ENCODE peak calls at places on chromosomes 16 and 17, in eight cellular contexts. A, O, Z, U, P, I, H and J are unnamed samples.

GRCh38 chr16:17296412-17296811 is 174.3 kb downstream of the XYLT1 start:
- DNase-seq in A (no peak), O (no peak), Z (no peak), U (no peak), P (no peak), I (no peak), H (no peak), J (no peak)

GRCh38 chr16:57914244-57915173 is 56.4 kb downstream of the CNGB1 start:
- DNase-seq in A (no peak), O (no peak), Z (no peak), U (no peak), P (no peak), I (no peak), H (no peak), J (no peak)

GRCh38 chr17:77506371-77506991 is 365.7 kb downstream of the SEC14L1 start:
- DNase-seq in A (no peak), O (no peak), Z (no peak), U (no peak), P (no peak), I (no peak), H (no peak), J (no peak)

GRCh38 chr17:17757944-17758343 is 76.7 kb downstream of the RAI1 start:
- DNase-seq in A (no peak), O (no peak), Z (no peak), U (no peak), P (no peak), I (no peak), H (no peak), J (no peak)

GRCh38 chr17:63039342-63039741 is 73.3 kb downstream of the TANC2 start:
- DNase-seq in A (no peak), O (no peak), Z (no peak), U (no peak), P (no peak), I (no peak), H (no peak), J (no peak)

GRCh38 chr16:89322381-89323119 is 105.0 kb downstream of the ZNF778 start:
- DNase-seq in A (no peak), O (peak; percentile 64), Z (no peak), U (no peak), P (no peak), I (no peak), H (no peak), J (no peak)

GRCh38 chr16:66265556-66266133 is 100.8 kb upstream of the CDH5 start:
- DNase-seq in A (no peak), O (no peak), Z (peak; percentile 58), U (no peak), P (no peak), I (no peak), H (no peak), J (no peak)

GRCh38 chr16:69831212-69832123 is 69.3 kb downstream of the WWP2 start:
- DNase-seq in A (peak; percentile 35), O (no peak), Z (no peak), U (peak; percentile 3), P (no peak), I (no peak), H (no peak), J (no peak)

GRCh38 chr16:90047714-90048346 is 28.6 kb upstream of the DBNDD1 start:
- DNase-seq in A (no peak), O (peak; percentile 80), Z (peak; percentile 63), U (no peak), P (no peak), I (no peak), H (peak; percentile 41), J (no peak)

GRCh38 chr17:36544049-36544319 is 735 bp upstream of the GGNBP2 start:
- DNase-seq in A (peak; percentile 5), O (no peak), Z (peak; percentile 68), U (peak; percentile 59), P (peak; percentile 47), I (no peak), H (peak; percentile 10), J (peak; percentile 11)

GRCh38 chr17:43669971-43670644 is 8.4 kb upstream of the MEOX1 start:
- DNase-seq in A (no peak), O (no peak), Z (no peak), U (no peak), P (peak; percentile 32), I (no peak), H (no peak), J (no peak)

GRCh38 chr16:16890964-16891363 is 512.0 kb downstream of the NPIPA7 start:
- DNase-seq in A (no peak), O (no peak), Z (no peak), U (no peak), P (no peak), I (no peak), H (no peak), J (no peak)

GRCh38 chr17:35028531-35029262 is 34.8 kb downstream of the RFFL start:
- DNase-seq in A (no peak), O (no peak), Z (no peak), U (no peak), P (no peak), I (no peak), H (no peak), J (no peak)

GRCh38 chr16:8565498-8565897 is 24.8 kb downstream of the TMEM114 start:
- DNase-seq in A (no peak), O (no peak), Z (no peak), U (no peak), P (no peak), I (no peak), H (no peak), J (no peak)

GRCh38 chr17:80774146-80774545 is 217.5 kb upstream of the CHMP6 start:
- DNase-seq in A (no peak), O (no peak), Z (no peak), U (no peak), P (no peak), I (no peak), H (no peak), J (no peak)

GRCh38 chr17:19413725-19414124 is 2.7 kb downstream of the RNF112 start:
- DNase-seq in A (no peak), O (no peak), Z (peak; percentile 16), U (no peak), P (no peak), I (no peak), H (no peak), J (no peak)

GRCh38 chr16:1341495-1342388 is 8.3 kb downstream of the BAIAP3 start:
- DNase-seq in A (no peak), O (no peak), Z (no peak), U (no peak), P (no peak), I (no peak), H (no peak), J (no peak)

GRCh38 chr17:77527836-77528505 is 387.2 kb downstream of the SEC14L1 start:
- DNase-seq in A (no peak), O (no peak), Z (no peak), U (no peak), P (peak; percentile 11), I (no peak), H (no peak), J (no peak)

GRCh38 chr17:32493581-32494513 is 7.1 kb downstream of the CDK5R1 start:
- DNase-seq in A (no peak), O (no peak), Z (no peak), U (no peak), P (no peak), I (no peak), H (no peak), J (no peak)

GRCh38 chr16:56315955-56316354 is 109.4 kb downstream of the AMFR start:
- DNase-seq in A (no peak), O (no peak), Z (no peak), U (no peak), P (no peak), I (no peak), H (no peak), J (no peak)

GRCh38 chr17:49217651-49218413 is 7.3 kb downstream of the ABI3 start:
- DNase-seq in A (no peak), O (no peak), Z (peak; percentile 78), U (no peak), P (peak; percentile 49), I (no peak), H (no peak), J (no peak)

GRCh38 chr17:47741109-47741792 is 8.2 kb downstream of the TBX21 start:
- DNase-seq in A (no peak), O (no peak), Z (peak; percentile 13), U (no peak), P (peak; percentile 23), I (no peak), H (no peak), J (no peak)

GRCh38 chr17:65485388-65486299 is 75.8 kb downstream of the AXIN2 start:
- DNase-seq in A (no peak), O (no peak), Z (peak; percentile 93), U (no peak), P (no peak), I (peak; percentile 79), H (no peak), J (no peak)

GRCh38 chr16:86975445-86975844 is 341.7 kb downstream of the C16orf95 start:
- DNase-seq in A (no peak), O (no peak), Z (peak; percentile 82), U (peak; percentile 40), P (no peak), I (peak; percentile 19), H (peak; percentile 75), J (no peak)

GRCh38 chr17:1999557-2000251 is 25.4 kb downstream of the RTN4RL1 start:
- DNase-seq in A (no peak), O (peak; percentile 59), Z (no peak), U (peak; percentile 29), P (peak; percentile 81), I (no peak), H (no peak), J (no peak)
- TF ChIP-seq CTCF in A (no peak), O (no peak), Z (no peak), U (no peak), P (no peak), I (no peak), H (no peak), J (no peak)

GRCh38 chr16:23803591-23804123 is 32.1 kb upstream of the PRKCB start:
- DNase-seq in A (no peak), O (no peak), Z (peak; percentile 64), U (peak; percentile 16), P (peak; percentile 47), I (no peak), H (peak; percentile 50), J (peak; percentile 11)
- TF ChIP-seq CTCF in A (peak; percentile 61), O (no peak), Z (peak; percentile 11), U (peak; percentile 71), P (no peak), I (peak; percentile 22), H (peak; percentile 31), J (peak; percentile 49)

GRCh38 chr16:50354629-50355456 is 13.9 kb downstream of the BRD7 start:
- DNase-seq in A (no peak), O (no peak), Z (no peak), U (no peak), P (no peak), I (no peak), H (no peak), J (no peak)
- TF ChIP-seq CTCF in A (peak; percentile 54), O (peak; percentile 12), Z (peak; percentile 53), U (peak; percentile 86), P (no peak), I (peak; percentile 52), H (peak; percentile 75), J (peak; percentile 69)

DNA sequence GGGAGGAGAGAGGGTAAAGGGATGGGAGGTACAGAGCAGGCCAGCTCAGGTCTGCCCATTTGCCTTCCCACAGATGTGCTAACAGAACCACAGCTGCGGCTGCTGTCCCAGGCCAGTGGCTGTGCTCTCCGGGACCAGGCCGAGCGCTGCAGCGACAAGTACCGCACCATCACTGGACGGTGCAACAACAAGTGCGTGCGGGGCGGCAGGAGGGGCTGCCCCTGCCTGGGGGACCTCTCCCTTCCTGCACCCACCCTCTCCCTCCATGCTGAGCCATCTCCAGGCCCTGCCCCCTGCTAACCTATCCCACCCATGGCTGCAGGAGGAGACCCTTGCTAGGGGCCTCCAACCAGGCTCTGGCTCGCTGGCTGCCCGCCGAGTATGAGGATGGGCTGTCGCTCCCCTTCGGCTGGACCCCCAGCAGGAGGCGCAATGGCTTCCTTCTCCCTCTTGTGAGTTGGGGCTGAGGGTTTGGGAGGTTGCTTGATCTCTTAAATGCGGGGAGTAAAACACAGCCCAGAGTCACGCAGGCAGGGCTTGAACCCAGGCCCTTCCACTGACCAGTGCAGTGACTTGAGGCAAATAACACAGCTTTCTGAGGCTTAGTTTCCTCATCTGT is 1.2 kb downstream of the EPX start:
- DNase-seq in A (no peak), O (no peak), Z (peak; percentile 50), U (no peak), P (no peak), I (no peak), H (no peak), J (no peak)
- TF ChIP-seq CTCF in A (no peak), O (no peak), Z (no peak), U (peak; percentile 36), P (no peak), I (no peak), H (no peak), J (no peak)